ENCODE peak calls at places on chromosome 12, in eight cellular contexts. S is activated naive CD4-positive, alpha-beta T cell treated with anti-CD3 and anti-CD28 coated beads, Interleukin-2, amount 10 ng/mL, durations not matched to agents 7 days and 5 days; P is stimulated activated CD8-positive, alpha-beta memory T cell treated with anti-CD3 and anti-CD28 coated beads, Interleukin-4, amount 100 ng/mL, for 4 hours; Y is HCT116; I is non-pigmented ciliary epithelial cell; H is activated CD4-positive, alpha-beta T cell treated with anti-CD3 and anti-CD28 coated beads for 48 hours; K is GM04503; D is H54. L is an unnamed sample.

GRCh38 chr12:51601241-51601640 is 10.2 kb downstream of the SCN8A start:
- DNase-seq in Y (no peak), H (no peak), I (no peak), S (no peak), K (no peak), P (no peak), D (no peak), L (no peak)

GRCh38 chr12:26346748-26347147 is 151.4 kb downstream of the SSPN start:
- DNase-seq in H (no peak), K (no peak), I (peak; percentile 22), Y (no peak), S (no peak), D (no peak), P (no peak), L (no peak)

GRCh38 chr12:116381744-116382455 is 104.4 kb upstream of the MED13L start:
- DNase-seq in P (no peak), S (no peak), D (peak; percentile 73), I (peak; percentile 98), Y (no peak), K (peak; percentile 97), H (no peak), L (no peak)

GRCh38 chr12:53750812-53751335 is 905 bp downstream of the CISTR start:
- DNase-seq in I (no peak), D (no peak), P (no peak), H (peak; percentile 28), K (no peak), Y (no peak), S (peak; percentile 36), L (no peak)

GRCh38 chr12:72272731-72273498 is 745 bp downstream of the TRHDE start:
- DNase-seq in K (no peak), Y (no peak), S (no peak), H (no peak), D (no peak), P (no peak), I (no peak), L (no peak)

GRCh38 chr12:64780531-64781373 is 21.5 kb upstream of the GNS start:
- DNase-seq in H (peak; percentile 11), Y (no peak), P (no peak), S (peak; percentile 29), I (no peak), K (no peak), D (no peak), L (no peak)

GRCh38 chr12:123524378-123524777 is 9.1 kb downstream of the RILPL1 start:
- DNase-seq in P (no peak), S (no peak), Y (no peak), K (no peak), I (no peak), H (no peak), D (no peak), L (no peak)

GRCh38 chr12:92740421-92740820 is 37.6 kb downstream of the PLEKHG7 start:
- DNase-seq in D (no peak), H (no peak), Y (no peak), I (no peak), K (no peak), P (no peak), S (no peak), L (no peak)

GRCh38 chr12:48002179-48002601 is 2.1 kb downstream of the COL2A1 start:
- DNase-seq in S (no peak), Y (no peak), I (no peak), H (no peak), P (no peak), D (no peak), K (no peak), L (no peak)

L was measured in esophagus squamous epithelium.